ENCODE peak calls at places on chromosomes 7 and 10, in ten cellular contexts. One of them, this sample, is unnamed.

GRCh38 chr10:28241766-28242399 is 61.0 kb downstream of the MPP7 start:
- DNase-seq in mucosa of descending colon: no peak
- DNase-seq in tibial artery: no peak
- DNase-seq in kidney: no peak
- DNase-seq in tibial nerve: no peak
- DNase-seq in neuronal stem cell: peak; percentile 55
- DNase-seq in A673: peak; percentile 66
- DNase-seq in GM12878: peak; percentile 2
- DNase-seq in IMR-90: peak; percentile 70
- DNase-seq in suprapubic skin: no peak
- DNase-seq in this sample: peak; percentile 51

GRCh38 chr7:7696458-7697119 is 21.8 kb downstream of the RPA3 start:
- DNase-seq in mucosa of descending colon: no peak
- DNase-seq in tibial artery: no peak
- DNase-seq in kidney: no peak
- DNase-seq in tibial nerve: no peak
- DNase-seq in neuronal stem cell: no peak
- DNase-seq in A673: no peak
- DNase-seq in GM12878: no peak
- DNase-seq in IMR-90: peak; percentile 51
- DNase-seq in suprapubic skin: no peak
- DNase-seq in this sample: no peak

GRCh38 chr7:19982841-19983835 is 209.7 kb upstream of the TMEM196 start:
- DNase-seq in mucosa of descending colon: no peak
- DNase-seq in tibial artery: peak; percentile 57
- DNase-seq in kidney: no peak
- DNase-seq in tibial nerve: peak; percentile 25
- DNase-seq in neuronal stem cell: peak; percentile 23
- DNase-seq in A673: peak; percentile 53
- DNase-seq in GM12878: peak; percentile 38
- DNase-seq in IMR-90: peak; percentile 77
- DNase-seq in suprapubic skin: no peak
- DNase-seq in this sample: peak; percentile 70

GRCh38 chr7:79293655-79294142 is 159.8 kb downstream of the MAGI2 start:
- DNase-seq in mucosa of descending colon: no peak
- DNase-seq in tibial artery: no peak
- DNase-seq in kidney: no peak
- DNase-seq in tibial nerve: no peak
- DNase-seq in neuronal stem cell: no peak
- DNase-seq in A673: no peak
- DNase-seq in GM12878: no peak
- DNase-seq in IMR-90: peak; percentile 72
- DNase-seq in suprapubic skin: no peak
- DNase-seq in this sample: no peak

GRCh38 chr7:117827861-117828260 is 45.4 kb downstream of the CTTNBP2 start:
- DNase-seq in mucosa of descending colon: no peak
- DNase-seq in tibial artery: no peak
- DNase-seq in kidney: no peak
- DNase-seq in tibial nerve: no peak
- DNase-seq in neuronal stem cell: no peak
- DNase-seq in A673: peak; percentile 88
- DNase-seq in GM12878: no peak
- DNase-seq in IMR-90: peak; percentile 91
- DNase-seq in suprapubic skin: no peak
- DNase-seq in this sample: no peak

GRCh38 chr7:106609416-106609815 is 51.5 kb downstream of the CCDC71L start:
- DNase-seq in mucosa of descending colon: no peak
- DNase-seq in tibial artery: no peak
- DNase-seq in kidney: no peak
- DNase-seq in tibial nerve: no peak
- DNase-seq in neuronal stem cell: no peak
- DNase-seq in A673: peak; percentile 53
- DNase-seq in GM12878: no peak
- DNase-seq in IMR-90: peak; percentile 91
- DNase-seq in suprapubic skin: no peak
- DNase-seq in this sample: no peak

GRCh38 chr10:132417957-132418441 is 21.0 kb downstream of the PWWP2B start:
- DNase-seq in mucosa of descending colon: peak; percentile 81
- DNase-seq in tibial artery: no peak
- DNase-seq in kidney: peak; percentile 83
- DNase-seq in tibial nerve: no peak
- DNase-seq in neuronal stem cell: no peak
- DNase-seq in A673: no peak
- DNase-seq in GM12878: no peak
- DNase-seq in IMR-90: no peak
- DNase-seq in suprapubic skin: no peak
- DNase-seq in this sample: no peak

GRCh38 chr10:97771055-97771811 is 566 bp downstream of the SFRP5 start:
- DNase-seq in mucosa of descending colon: peak; percentile 43
- DNase-seq in tibial artery: no peak
- DNase-seq in kidney: no peak
- DNase-seq in tibial nerve: no peak
- DNase-seq in neuronal stem cell: no peak
- DNase-seq in A673: peak; percentile 37
- DNase-seq in GM12878: no peak
- DNase-seq in IMR-90: peak; percentile 15
- DNase-seq in suprapubic skin: no peak
- DNase-seq in this sample: no peak

GRCh38 chr10:98258683-98259454 is 9.1 kb downstream of the LOXL4 start:
- DNase-seq in mucosa of descending colon: no peak
- DNase-seq in tibial artery: no peak
- DNase-seq in kidney: peak; percentile 76
- DNase-seq in tibial nerve: no peak
- DNase-seq in neuronal stem cell: no peak
- DNase-seq in A673: no peak
- DNase-seq in GM12878: no peak
- DNase-seq in IMR-90: no peak
- DNase-seq in suprapubic skin: no peak
- DNase-seq in this sample: no peak

GRCh38 chr7:32501522-32501921 is 6.2 kb downstream of the AVL9 start:
- DNase-seq in mucosa of descending colon: no peak
- DNase-seq in tibial artery: no peak
- DNase-seq in kidney: no peak
- DNase-seq in tibial nerve: no peak
- DNase-seq in neuronal stem cell: no peak
- DNase-seq in A673: peak; percentile 12
- DNase-seq in GM12878: no peak
- DNase-seq in IMR-90: peak; percentile 66
- DNase-seq in suprapubic skin: no peak
- DNase-seq in this sample: peak; percentile 76

GRCh38 chr7:41045556-41046123 is 657.2 kb downstream of the INHBA start:
- DNase-seq in mucosa of descending colon: no peak
- DNase-seq in tibial artery: no peak
- DNase-seq in kidney: no peak
- DNase-seq in tibial nerve: no peak
- DNase-seq in neuronal stem cell: no peak
- DNase-seq in A673: no peak
- DNase-seq in GM12878: no peak
- DNase-seq in IMR-90: no peak
- DNase-seq in suprapubic skin: no peak
- DNase-seq in this sample: no peak

GRCh38 chr10:88190123-88190522 is 326.7 kb downstream of the PTEN start:
- DNase-seq in mucosa of descending colon: no peak
- DNase-seq in tibial artery: no peak
- DNase-seq in kidney: no peak
- DNase-seq in tibial nerve: no peak
- DNase-seq in neuronal stem cell: no peak
- DNase-seq in A673: no peak
- DNase-seq in GM12878: no peak
- DNase-seq in IMR-90: no peak
- DNase-seq in suprapubic skin: no peak
- DNase-seq in this sample: no peak

GRCh38 chr7:76054129-76055120 is 6.5 kb downstream of the MDH2 start:
- DNase-seq in mucosa of descending colon: no peak
- DNase-seq in tibial artery: no peak
- DNase-seq in kidney: no peak
- DNase-seq in tibial nerve: no peak
- DNase-seq in neuronal stem cell: no peak
- DNase-seq in A673: no peak
- DNase-seq in GM12878: no peak
- DNase-seq in IMR-90: peak; percentile 77
- DNase-seq in suprapubic skin: no peak
- DNase-seq in this sample: no peak

GRCh38 chr10:49686651-49687050 is 7.2 kb downstream of the C10orf53 start:
- DNase-seq in mucosa of descending colon: no peak
- DNase-seq in tibial artery: no peak
- DNase-seq in kidney: no peak
- DNase-seq in tibial nerve: no peak
- DNase-seq in neuronal stem cell: no peak
- DNase-seq in A673: no peak
- DNase-seq in GM12878: no peak
- DNase-seq in IMR-90: no peak
- DNase-seq in suprapubic skin: no peak
- DNase-seq in this sample: no peak

GRCh38 chr10:98916751-98917150 is 318.9 kb downstream of the HPSE2 start:
- DNase-seq in mucosa of descending colon: no peak
- DNase-seq in tibial artery: no peak
- DNase-seq in kidney: no peak
- DNase-seq in tibial nerve: no peak
- DNase-seq in neuronal stem cell: no peak
- DNase-seq in A673: peak; percentile 38
- DNase-seq in GM12878: no peak
- DNase-seq in IMR-90: peak; percentile 37
- DNase-seq in suprapubic skin: no peak
- DNase-seq in this sample: no peak

GRCh38 chr10:103241262-103242011 is 4.2 kb upstream of the RPEL1 start:
- DNase-seq in mucosa of descending colon: peak; percentile 83
- DNase-seq in tibial artery: peak; percentile 22
- DNase-seq in kidney: peak; percentile 77
- DNase-seq in tibial nerve: no peak
- DNase-seq in neuronal stem cell: no peak
- DNase-seq in A673: peak; percentile 34
- DNase-seq in GM12878: no peak
- DNase-seq in IMR-90: peak; percentile 50
- DNase-seq in suprapubic skin: peak; percentile 64
- DNase-seq in this sample: no peak

GRCh38 chr10:118499186-118499585 is 96.3 kb downstream of the PRLHR start:
- DNase-seq in mucosa of descending colon: no peak
- DNase-seq in tibial artery: no peak
- DNase-seq in kidney: no peak
- DNase-seq in tibial nerve: no peak
- DNase-seq in neuronal stem cell: no peak
- DNase-seq in A673: no peak
- DNase-seq in GM12878: no peak
- DNase-seq in IMR-90: no peak
- DNase-seq in suprapubic skin: no peak
- DNase-seq in this sample: no peak

GRCh38 chr10:78185693-78186055 is 152.0 kb downstream of the RPS24 start:
- DNase-seq in mucosa of descending colon: no peak
- DNase-seq in tibial artery: peak; percentile 53
- DNase-seq in kidney: peak; percentile 81
- DNase-seq in tibial nerve: no peak
- DNase-seq in neuronal stem cell: no peak
- DNase-seq in A673: no peak
- DNase-seq in GM12878: no peak
- DNase-seq in IMR-90: no peak
- DNase-seq in suprapubic skin: no peak
- DNase-seq in this sample: no peak

GRCh38 chr7:66539264-66539623 is 89.4 kb upstream of the KCTD7 start:
- DNase-seq in mucosa of descending colon: no peak
- DNase-seq in tibial artery: no peak
- DNase-seq in kidney: no peak
- DNase-seq in tibial nerve: no peak
- DNase-seq in neuronal stem cell: no peak
- DNase-seq in A673: no peak
- DNase-seq in GM12878: no peak
- DNase-seq in IMR-90: no peak
- DNase-seq in suprapubic skin: no peak
- DNase-seq in this sample: no peak
- H3K4me1 ChIP-seq in mucosa of descending colon: no peaks in the 10 kb centered on the region
- H3K4me1 ChIP-seq in tibial artery: no peaks in the 10 kb centered on the region
- H3K4me1 ChIP-seq in kidney: peaks cover 3% of the 10 kb centered on the region
- H3K4me1 ChIP-seq in tibial nerve: no peaks in the 10 kb centered on the region
- H3K4me1 ChIP-seq in neuronal stem cell: peaks cover 2% of the 10 kb centered on the region
- H3K4me1 ChIP-seq in A673: no peaks in the 10 kb centered on the region
- H3K4me1 ChIP-seq in GM12878: no peaks in the 10 kb centered on the region
- H3K4me1 ChIP-seq in IMR-90: peaks cover 12% of the 10 kb centered on the region
- H3K4me1 ChIP-seq in suprapubic skin: no peaks in the 10 kb centered on the region
- H3K4me1 ChIP-seq in this sample: peaks cover 5% of the 10 kb centered on the region

DNA sequence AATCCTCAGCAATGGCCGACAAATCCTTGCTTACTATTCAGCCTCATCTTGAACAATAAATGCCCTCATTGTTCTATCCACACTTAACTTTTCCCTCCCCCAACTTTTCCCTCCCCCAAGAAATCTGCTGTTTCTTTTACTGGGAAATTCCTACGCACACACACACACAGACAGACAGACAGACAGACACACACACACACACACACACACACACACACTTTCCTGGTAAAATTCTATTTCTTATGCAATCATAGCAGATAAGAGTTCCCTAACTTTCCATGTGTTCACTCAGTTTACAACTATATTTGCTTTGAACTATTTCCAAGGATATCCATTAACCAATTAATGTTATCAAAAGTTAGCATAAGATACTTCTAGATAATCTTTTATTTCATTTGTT is 52.9 kb downstream of the RELN start:
- DNase-seq in mucosa of descending colon: no peak
- DNase-seq in tibial artery: no peak
- DNase-seq in kidney: no peak
- DNase-seq in tibial nerve: no peak
- DNase-seq in neuronal stem cell: no peak
- DNase-seq in A673: no peak
- DNase-seq in GM12878: no peak
- DNase-seq in IMR-90: no peak
- DNase-seq in suprapubic skin: no peak
- DNase-seq in this sample: no peak
- H3K4me1 ChIP-seq in mucosa of descending colon: no peaks in the 10 kb centered on the region
- H3K4me1 ChIP-seq in tibial artery: no peaks in the 10 kb centered on the region
- H3K4me1 ChIP-seq in kidney: no peaks in the 10 kb centered on the region
- H3K4me1 ChIP-seq in tibial nerve: no peaks in the 10 kb centered on the region
- H3K4me1 ChIP-seq in neuronal stem cell: no peaks in the 10 kb centered on the region
- H3K4me1 ChIP-seq in A673: no peaks in the 10 kb centered on the region
- H3K4me1 ChIP-seq in GM12878: no peaks in the 10 kb centered on the region
- H3K4me1 ChIP-seq in IMR-90: no peaks in the 10 kb centered on the region
- H3K4me1 ChIP-seq in suprapubic skin: no peaks in the 10 kb centered on the region
- H3K4me1 ChIP-seq in this sample: no peaks in the 10 kb centered on the region

GRCh38 chr10:10489765-10490164 is 527.9 kb upstream of the CELF2 start:
- DNase-seq in mucosa of descending colon: no peak
- DNase-seq in tibial artery: no peak
- DNase-seq in kidney: no peak
- DNase-seq in tibial nerve: no peak
- DNase-seq in neuronal stem cell: no peak
- DNase-seq in A673: no peak
- DNase-seq in GM12878: no peak
- DNase-seq in IMR-90: peak; percentile 72
- DNase-seq in suprapubic skin: no peak
- DNase-seq in this sample: no peak
- H3K4me1 ChIP-seq in mucosa of descending colon: no peaks in the 10 kb centered on the region
- H3K4me1 ChIP-seq in tibial artery: no peaks in the 10 kb centered on the region
- H3K4me1 ChIP-seq in kidney: no peaks in the 10 kb centered on the region
- H3K4me1 ChIP-seq in tibial nerve: no peaks in the 10 kb centered on the region
- H3K4me1 ChIP-seq in neuronal stem cell: no peaks in the 10 kb centered on the region
- H3K4me1 ChIP-seq in A673: no peaks in the 10 kb centered on the region
- H3K4me1 ChIP-seq in GM12878: no peaks in the 10 kb centered on the region
- H3K4me1 ChIP-seq in IMR-90: peaks cover 2% of the 10 kb centered on the region
- H3K4me1 ChIP-seq in suprapubic skin: no peaks in the 10 kb centered on the region
- H3K4me1 ChIP-seq in this sample: peaks cover 2% of the 10 kb centered on the region

DNA sequence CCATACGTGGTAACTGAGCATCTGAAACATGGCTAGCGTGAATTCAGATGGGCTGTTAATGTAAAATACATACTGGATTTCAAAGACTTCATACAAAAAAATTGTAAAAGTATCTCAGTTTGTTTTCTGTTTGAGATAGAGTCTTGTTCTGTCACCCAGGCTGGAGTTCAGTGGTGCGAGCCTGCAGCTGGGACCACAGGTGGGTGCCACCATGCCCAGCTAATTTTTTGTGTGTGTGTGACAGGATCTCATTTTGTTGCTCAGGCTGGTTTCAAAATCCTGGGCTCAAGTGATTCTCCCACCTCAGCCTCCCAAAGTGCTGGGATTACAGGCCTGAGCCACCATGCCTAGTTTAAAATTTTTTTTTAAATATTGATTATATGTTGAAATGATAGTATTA is 4.5 kb downstream of the TMEM243 start:
- DNase-seq in mucosa of descending colon: no peak
- DNase-seq in tibial artery: no peak
- DNase-seq in kidney: no peak
- DNase-seq in tibial nerve: no peak
- DNase-seq in neuronal stem cell: no peak
- DNase-seq in A673: no peak
- DNase-seq in GM12878: no peak
- DNase-seq in IMR-90: no peak
- DNase-seq in suprapubic skin: no peak
- DNase-seq in this sample: no peak
- H3K4me1 ChIP-seq in mucosa of descending colon: peaks cover 6% of the 10 kb centered on the region
- H3K4me1 ChIP-seq in tibial artery: no peaks in the 10 kb centered on the region
- H3K4me1 ChIP-seq in kidney: peaks cover 26% of the 10 kb centered on the region
- H3K4me1 ChIP-seq in tibial nerve: peaks cover 10% of the 10 kb centered on the region
- H3K4me1 ChIP-seq in neuronal stem cell: peaks cover 11% of the 10 kb centered on the region
- H3K4me1 ChIP-seq in A673: peaks cover 40% of the 10 kb centered on the region
- H3K4me1 ChIP-seq in GM12878: peaks cover 33% of the 10 kb centered on the region
- H3K4me1 ChIP-seq in IMR-90: peaks cover 5% of the 10 kb centered on the region
- H3K4me1 ChIP-seq in suprapubic skin: peaks cover 46% of the 10 kb centered on the region
- H3K4me1 ChIP-seq in this sample: peaks cover 5% of the 10 kb centered on the region

This sample was measured in HAP-1.